ENCODE peak calls at places on chromosomes 13 and 19, in five cellular contexts. U is A549, B is H1, O is GM12878, T is HepG2. Z is an unnamed sample.

GRCh38 chr19:47691090-47691489 is 22.1 kb upstream of the EHD2 start:
- DNase-seq in O (no peak), B (no peak), U (no peak), T (no peak), Z (no peak)

GRCh38 chr13:75073791-75074190 is 408.2 kb downstream of the TBC1D4 start:
- DNase-seq in U (no peak), T (no peak), O (no peak), B (no peak), Z (no peak)

GRCh38 chr19:19643158-19644053 is at the start of gene GMIP:
- DNase-seq in O (no peak), B (no peak), T (peak; percentile 45), U (peak; percentile 55), Z (peak; percentile 92)

GRCh38 chr19:10538204-10538603 is 5.5 kb upstream of the ATG4D start:
- DNase-seq in U (no peak), B (no peak), O (no peak), T (no peak), Z (no peak)

GRCh38 chr19:14450168-14450874 is 17.2 kb downstream of the PKN1 start:
- DNase-seq in U (peak; percentile 56), B (peak; percentile 94), O (no peak), T (peak; percentile 33), Z (peak; percentile 99)

GRCh38 chr19:18428837-18429674 is 8.9 kb downstream of the ISYNA1 start:
- DNase-seq in O (no peak), U (peak; percentile 80), B (no peak), T (no peak), Z (peak; percentile 92)

GRCh38 chr19:7998081-7998480 is 7.4 kb downstream of the ELAVL1 start:
- DNase-seq in U (no peak), B (no peak), T (no peak), O (no peak), Z (no peak)

GRCh38 chr19:5585461-5586299 is 17.9 kb upstream of the TINCR start:
- DNase-seq in O (no peak), B (no peak), U (no peak), T (no peak), Z (peak; percentile 83)

GRCh38 chr13:32117696-32118095 is 86.1 kb downstream of the FRY start:
- DNase-seq in U (no peak), B (no peak), T (no peak), O (no peak), Z (no peak)

GRCh38 chr19:6340493-6341201 is 7.2 kb upstream of the ACER1 start:
- DNase-seq in U (no peak), B (no peak), T (no peak), O (no peak), Z (peak; percentile 29)

GRCh38 chr19:29942404-29943261 is 594 bp downstream of the URI1 start:
- DNase-seq in O (no peak), T (peak; percentile 43), B (no peak), U (peak; percentile 67), Z (peak; percentile 73)

GRCh38 chr13:83929147-83929546 is 46.9 kb upstream of the SLITRK1 start:
- DNase-seq in B (no peak), U (no peak), T (no peak), O (no peak), Z (no peak)

GRCh38 chr13:32228330-32229041 is 86.7 kb downstream of the ZAR1L start:
- DNase-seq in U (no peak), B (no peak), O (no peak), T (no peak), Z (peak; percentile 6)

GRCh38 chr19:42831221-42832019 is 48.1 kb downstream of the PSG1 start:
- DNase-seq in T (peak; percentile 15), B (no peak), O (no peak), U (peak; percentile 77), Z (no peak)

GRCh38 chr19:48419158-48419920 is 25.9 kb downstream of the GRIN2D start:
- DNase-seq in U (no peak), B (peak; percentile 49), O (peak; percentile 57), T (no peak), Z (peak; percentile 70)

GRCh38 chr19:35045667-35046300 is 4.3 kb downstream of the HPN start:
- DNase-seq in U (peak; percentile 95), T (no peak), B (no peak), O (peak; percentile 16), Z (peak; percentile 76)

GRCh38 chr19:19388568-19389555 is 16.6 kb upstream of the GATAD2A start:
- DNase-seq in U (no peak), B (no peak), T (peak; percentile 38), O (no peak), Z (no peak)

GRCh38 chr13:44140146-44140545 is 233.5 kb upstream of the SERP2 start:
- DNase-seq in T (peak; percentile 16), U (no peak), O (no peak), B (no peak), Z (no peak)

GRCh38 chr13:35512271-35512920 is 35.9 kb upstream of the MAB21L1 start:
- DNase-seq in T (no peak), B (no peak), U (no peak), O (no peak), Z (no peak)

GRCh38 chr13:73222627-73223026 is 163.8 kb downstream of the KLF5 start:
- DNase-seq in B (no peak), U (no peak), O (no peak), T (no peak), Z (no peak)

GRCh38 chr13:81017525-81018152 is 676.7 kb upstream of the SPRY2 start:
- DNase-seq in O (no peak), B (no peak), T (peak; percentile 28), U (peak; percentile 17), Z (peak; percentile 11)

GRCh38 chr13:97366172-97366688 is 67.7 kb upstream of the RAP2A start:
- DNase-seq in T (no peak), B (no peak), O (no peak), U (no peak), Z (no peak)

GRCh38 chr13:79485014-79485441 is 4.1 kb downstream of the NDFIP2 start:
- DNase-seq in T (peak; percentile 70), U (peak; percentile 17), O (no peak), B (no peak), Z (no peak)

GRCh38 chr13:66138172-66138811 is 1091.8 kb downstream of the PCDH9 start:
- DNase-seq in T (no peak), B (no peak), O (peak; percentile 82), U (no peak), Z (no peak)

GRCh38 chr19:13092608-13093260 is 9.9 kb downstream of the LYL1 start:
- DNase-seq in O (no peak), T (peak; percentile 13), U (no peak), B (no peak), Z (no peak)

GRCh38 chr13:19634129-19634740 is 776 bp downstream of the MPHOSPH8 start:
- DNase-seq in O (no peak), B (no peak), U (no peak), T (peak; percentile 18), Z (no peak)

DNA sequence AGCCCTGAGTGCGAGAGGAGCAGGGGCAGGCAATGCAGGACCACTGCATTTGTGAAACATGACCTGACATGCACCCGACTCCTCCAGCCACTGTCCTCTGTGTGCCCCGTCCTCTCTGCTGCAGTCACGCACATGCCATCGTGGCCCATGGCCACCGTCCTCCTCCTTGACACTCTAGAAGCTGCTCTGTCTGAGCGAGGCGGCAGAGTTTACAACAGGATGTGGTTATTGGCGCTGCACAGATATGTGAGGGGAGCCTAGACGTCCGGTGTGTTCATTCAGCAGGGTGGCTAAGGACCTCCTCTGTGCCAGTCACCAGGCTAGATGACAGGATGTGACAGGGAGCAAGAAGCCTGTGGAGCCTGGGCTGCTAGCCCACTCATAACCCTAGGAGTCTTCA is 277.8 kb downstream of the FOXO1 start:
- DNase-seq in O (peak; percentile 70), T (no peak), U (no peak), B (no peak), Z (no peak)
- TF ChIP-seq CHD2 in O (no peak), T (no peak), U (no peak), B (no peak), Z (no peak)

GRCh38 chr13:114198556-114198955 is 19.5 kb downstream of the CFAP97D2 start:
- DNase-seq in U (no peak), O (no peak), B (no peak), T (no peak), Z (no peak)

GRCh38 chr13:114200673-114201005 is 21.6 kb downstream of the CFAP97D2 start:
- DNase-seq in U (no peak), O (no peak), B (no peak), T (no peak), Z (no peak)

GRCh38 chr13:114202581-114202980 is 23.5 kb downstream of the CFAP97D2 start:
- DNase-seq in T (no peak), O (no peak), B (no peak), U (no peak), Z (no peak)

GRCh38 chr13:114203536-114203935 is 24.5 kb downstream of the CFAP97D2 start:
- DNase-seq in T (no peak), U (no peak), O (no peak), B (no peak), Z (no peak)

GRCh38 chr13:114199961-114200672 is 21.1 kb downstream of the CFAP97D2 start:
- DNase-seq in T (no peak), O (no peak), B (no peak), U (no peak), Z (no peak)
- H3K4me3 ChIP-seq in T (no peak overlapping the region), O (no peak overlapping the region), B (no peak overlapping the region), U (no peak overlapping the region), Z (no peak overlapping the region)

GRCh38 chr13:92727118-92727517 is 499.5 kb upstream of the GPC6 start:
- DNase-seq in U (no peak), O (no peak), B (no peak), T (no peak), Z (no peak)
- TF ChIP-seq KDM1A in U (no peak), O (no peak), B (no peak), T (no peak), Z (no peak)

GRCh38 chr13:24150613-24151012 is 9.9 kb upstream of the SPATA13 start:
- DNase-seq in T (no peak), U (no peak), O (no peak), B (no peak), Z (no peak)

GRCh38 chr13:24149306-24150032 is 11.1 kb upstream of the SPATA13 start:
- DNase-seq in T (no peak), B (no peak), U (no peak), O (no peak), Z (no peak)

GRCh38 chr13:24147570-24147963 is 13.0 kb upstream of the SPATA13 start:
- DNase-seq in T (peak; percentile 37), U (no peak), B (no peak), O (no peak), Z (no peak)

GRCh38 chr13:24146961-24147569 is 13.5 kb upstream of the SPATA13 start:
- DNase-seq in U (no peak), O (no peak), B (no peak), T (no peak), Z (no peak)

DNA sequence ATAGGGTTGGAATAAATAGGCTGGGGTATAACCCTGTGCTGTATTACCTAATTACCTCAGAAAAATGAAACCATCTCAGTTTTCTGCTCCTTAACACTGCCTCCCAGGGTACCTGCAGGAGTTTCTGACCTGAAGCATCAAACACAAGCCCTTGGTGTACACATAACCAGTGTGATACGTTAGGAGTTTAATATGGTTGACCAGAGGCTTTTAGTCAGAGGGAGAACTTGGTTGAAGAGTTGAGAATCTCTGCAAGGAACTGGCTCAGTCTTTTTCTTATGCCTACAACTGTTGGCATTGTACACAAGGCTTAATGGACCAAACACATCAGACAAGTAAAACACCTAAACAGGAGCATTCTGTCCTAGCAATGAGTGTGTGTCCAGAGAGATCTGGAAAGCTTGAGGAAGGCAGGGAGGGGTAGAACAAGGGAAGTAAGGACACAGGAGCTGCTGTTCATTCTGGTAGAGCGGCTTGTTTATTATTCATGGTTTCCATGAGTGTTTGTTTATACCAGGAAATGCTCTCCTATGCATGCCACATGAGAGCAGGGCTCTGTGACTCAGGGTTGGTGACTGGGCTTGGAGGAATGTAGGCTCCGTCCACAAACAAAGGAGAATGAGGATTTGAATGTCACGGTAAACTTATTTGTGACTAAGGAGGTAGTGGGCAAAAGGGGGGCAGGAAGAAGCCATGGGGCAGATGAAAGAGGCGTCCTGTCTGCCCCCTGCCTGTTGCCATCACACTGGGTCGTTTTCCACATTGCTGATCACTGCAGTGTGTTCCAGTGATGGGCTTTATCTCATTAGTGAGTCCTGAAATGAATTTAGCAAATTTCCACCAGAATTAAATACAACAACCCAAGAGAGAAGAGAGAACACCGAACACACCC is 11.9 kb upstream of the SPATA13 start:
- DNase-seq in B (peak; percentile 56), U (peak; percentile 92), T (peak; percentile 90), O (no peak), Z (no peak)
- TF ChIP-seq CHD2 in B (no peak), U (no peak), T (no peak), O (no peak), Z (no peak)